ENCODE peak calls at places on chromosomes 5 and 9, in five cellular contexts. K, F, L, N and C are unnamed samples.

GRCh38 chr5:79135790-79136553 is 24.4 kb downstream of the BHMT start:
- DNase-seq in K (no peak), F (no peak), L (no peak), N (no peak), C (no peak)

GRCh38 chr5:133273661-133274596 is 222.1 kb downstream of the HSPA4 start:
- DNase-seq in K (no peak), F (no peak), L (no peak), N (no peak), C (no peak)

GRCh38 chr9:8868632-8869031 is 1069.1 kb upstream of the DMAC1 start:
- DNase-seq in K (no peak), F (no peak), L (no peak), N (no peak), C (no peak)

GRCh38 chr9:75626860-75627259 is 263.6 kb upstream of the PCSK5 start:
- DNase-seq in K (no peak), F (no peak), L (no peak), N (no peak), C (no peak)

GRCh38 chr5:53359906-53360305 is 120.5 kb upstream of the FST start:
- DNase-seq in K (no peak), F (no peak), L (no peak), N (no peak), C (no peak)

GRCh38 chr5:89397096-89397495 is 514.1 kb upstream of the MEF2C start:
- DNase-seq in K (no peak), F (no peak), L (no peak), N (no peak), C (no peak)

GRCh38 chr5:51960617-51961115 is 577.4 kb downstream of the ISL1 start:
- DNase-seq in K (no peak), F (no peak), L (no peak), N (no peak), C (no peak)

GRCh38 chr5:108101105-108101504 is 280.8 kb downstream of the FBXL17 start:
- DNase-seq in K (no peak), F (no peak), L (no peak), N (no peak), C (peak; percentile 31)

GRCh38 chr5:109939109-109939682 is 249.5 kb downstream of the MAN2A1 start:
- DNase-seq in K (no peak), F (no peak), L (no peak), N (no peak), C (no peak)

GRCh38 chr5:59829389-59829788 is 64.1 kb downstream of the PDE4D start:
- DNase-seq in K (no peak), F (no peak), L (no peak), N (no peak), C (no peak)

GRCh38 chr9:14119694-14120514 is 194.0 kb downstream of the NFIB start:
- DNase-seq in K (no peak), F (no peak), L (no peak), N (no peak), C (no peak)

GRCh38 chr9:114450181-114450580 is 55.1 kb downstream of the WHRN start:
- DNase-seq in K (no peak), F (no peak), L (no peak), N (no peak), C (no peak)

GRCh38 chr9:74132986-74133385 is 364.1 kb upstream of the RORB start:
- DNase-seq in K (no peak), F (no peak), L (no peak), N (no peak), C (no peak)

GRCh38 chr5:145887976-145888574 is 15.3 kb upstream of the GRXCR2 start:
- DNase-seq in K (no peak), F (no peak), L (no peak), N (no peak), C (no peak)

GRCh38 chr5:165201364-165202143 is 1696.1 kb downstream of the MAT2B start:
- DNase-seq in K (no peak), F (no peak), L (no peak), N (no peak), C (no peak)

GRCh38 chr9:90966475-90967150 is 165.0 kb downstream of the SYK start:
- DNase-seq in K (no peak), F (no peak), L (no peak), N (no peak), C (no peak)

GRCh38 chr9:109035684-109036423 is 22.6 kb upstream of the CTNNAL1 start:
- DNase-seq in K (no peak), F (no peak), L (no peak), N (no peak), C (no peak)

GRCh38 chr5:149228610-149229297 is 42.9 kb upstream of the AFAP1L1 start:
- DNase-seq in K (no peak), F (no peak), L (no peak), N (no peak), C (peak; percentile 49)

GRCh38 chr5:160616712-160617497 is 195.2 kb downstream of the PTTG1 start:
- DNase-seq in K (no peak), F (no peak), L (no peak), N (no peak), C (no peak)

GRCh38 chr5:133236541-133236951 is 184.7 kb downstream of the HSPA4 start:
- DNase-seq in K (no peak), F (no peak), L (no peak), N (no peak), C (no peak)

GRCh38 chr5:102670224-102670836 is 84.8 kb upstream of the PAM start:
- DNase-seq in K (no peak), F (no peak), L (no peak), N (no peak), C (no peak)

GRCh38 chr5:140312067-140312790 is 9.3 kb upstream of the PFDN1 start:
- DNase-seq in K (no peak), F (no peak), L (no peak), N (no peak), C (no peak)

GRCh38 chr9:81559741-81560140 is 129.6 kb downstream of the TLE1 start:
- DNase-seq in K (no peak), F (no peak), L (no peak), N (no peak), C (no peak)

GRCh38 chr5:163478126-163478981 is 17.9 kb downstream of the HMMR start:
- DNase-seq in K (no peak), F (no peak), L (no peak), N (no peak), C (no peak)

GRCh38 chr9:107547303-107547702 is 57.7 kb upstream of the KLF4 start:
- DNase-seq in K (no peak), F (no peak), L (no peak), N (no peak), C (no peak)

GRCh38 chr5:39891376-39891775 is 466.6 kb upstream of the DAB2 start:
- DNase-seq in K (no peak), F (no peak), L (no peak), N (no peak), C (no peak)

GRCh38 chr5:174545926-174546325 is 178.5 kb upstream of the MSX2 start:
- DNase-seq in K (no peak), F (no peak), L (no peak), N (no peak), C (no peak)

GRCh38 chr5:152309926-152310450 is 95.1 kb downstream of the NMUR2 start:
- DNase-seq in K (no peak), F (no peak), L (no peak), N (no peak), C (no peak)

GRCh38 chr9:3205421-3206095 is 320.2 kb downstream of the RFX3 start:
- DNase-seq in K (no peak), F (no peak), L (no peak), N (no peak), C (no peak)

GRCh38 chr9:70262948-70263347 is 4.2 kb downstream of the SMC5 start:
- DNase-seq in K (no peak), F (no peak), L (no peak), N (no peak), C (peak; percentile 39)

GRCh38 chr9:115943591-115944165 is 209.9 kb upstream of the PAPPA start:
- DNase-seq in K (no peak), F (no peak), L (no peak), N (no peak), C (no peak)
- H3K36me3 ChIP-seq in K (no peaks in the 10 kb centered on the region), F (no peaks in the 10 kb centered on the region), L (no peaks in the 10 kb centered on the region), N (no peaks in the 10 kb centered on the region), C (no peaks in the 10 kb centered on the region)

GRCh38 chr5:142904421-142904820 is 134.2 kb downstream of the ARHGAP26 start:
- DNase-seq in K (no peak), F (no peak), L (no peak), N (no peak), C (no peak)

GRCh38 chr5:142908659-142909058 is 138.5 kb downstream of the ARHGAP26 start:
- DNase-seq in K (no peak), F (no peak), L (no peak), N (no peak), C (no peak)

GRCh38 chr5:142905375-142905774 is 135.2 kb downstream of the ARHGAP26 start:
- DNase-seq in K (no peak), F (no peak), L (no peak), N (no peak), C (no peak)

GRCh38 chr5:142910128-142910527 is 140.0 kb downstream of the ARHGAP26 start:
- DNase-seq in K (no peak), F (no peak), L (no peak), N (no peak), C (no peak)

DNA sequence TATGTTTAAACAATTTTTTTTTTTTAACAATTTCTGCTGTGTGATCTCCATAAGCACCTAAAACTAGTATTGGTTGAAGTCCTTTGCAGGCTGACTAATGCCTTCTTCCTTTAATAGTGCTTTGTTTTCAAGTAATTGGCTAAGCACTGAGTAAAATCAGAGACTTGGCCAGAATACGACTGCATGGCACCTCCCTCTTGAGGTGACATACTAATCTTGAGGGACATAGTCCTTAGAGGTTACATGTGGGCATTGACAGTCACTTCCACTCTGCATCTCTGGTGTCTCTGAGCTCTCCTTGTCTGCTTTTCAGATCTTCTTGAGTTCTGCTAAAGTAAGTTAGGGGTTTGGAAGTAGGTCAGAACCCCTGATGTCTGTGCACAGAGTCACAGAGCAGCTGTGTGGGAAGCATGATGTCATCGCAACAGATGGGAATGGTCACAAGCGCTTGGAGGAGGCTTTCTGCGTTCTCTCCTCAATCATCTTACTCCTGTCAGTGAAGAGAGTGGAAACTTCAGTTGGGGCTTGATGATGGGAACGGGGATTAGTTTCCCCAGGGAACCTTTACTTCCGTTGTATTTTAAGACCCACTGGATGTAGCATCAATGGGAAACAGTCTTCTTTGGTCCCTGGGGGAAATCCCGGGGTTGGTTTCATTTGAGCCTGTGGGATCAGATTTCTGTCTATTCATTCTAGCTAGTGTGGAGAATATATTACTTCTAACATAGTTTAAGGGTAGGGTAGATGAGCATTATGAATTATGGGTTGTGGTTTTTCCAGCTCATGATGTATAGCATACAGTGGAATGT is 136.9 kb downstream of the ARHGAP26 start:
- DNase-seq in K (no peak), F (no peak), L (no peak), N (peak; percentile 57), C (no peak)
- H3K4me3 ChIP-seq in K (no peak overlapping the region), F (no peak overlapping the region), L (no peak overlapping the region), N (peak overlapping the region; percentile 34), C (no peak overlapping the region)

GRCh38 chr5:170289749-170290148 is 7.8 kb downstream of the LCP2 start:
- DNase-seq in K (no peak), F (no peak), L (no peak), N (peak; percentile 63), C (no peak)
- H3K27me3 ChIP-seq in K (no peaks in the 10 kb centered on the region), F (no peaks in the 10 kb centered on the region), L (no peaks in the 10 kb centered on the region), N (no peaks in the 10 kb centered on the region), C (no peaks in the 10 kb centered on the region)

DNA sequence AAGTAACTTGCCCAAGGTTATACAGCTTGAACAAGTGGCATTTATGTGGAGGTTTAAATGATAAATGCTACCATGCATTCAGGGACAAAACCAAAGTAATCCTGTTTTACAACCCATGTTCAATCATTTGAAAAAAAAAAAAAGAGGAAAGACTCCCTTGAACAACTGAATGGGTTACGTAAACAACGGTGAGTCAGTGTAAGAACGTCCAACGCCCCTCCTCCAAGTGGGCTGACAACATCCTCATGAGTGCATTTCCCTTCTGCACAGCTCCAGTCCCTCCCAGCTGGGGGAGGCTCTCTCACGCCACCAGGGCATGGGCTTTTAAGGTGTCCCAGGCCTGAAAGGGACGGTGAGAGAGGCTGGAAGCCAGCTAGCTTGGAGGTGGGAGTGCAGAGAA is 90.0 kb downstream of the PRRT1B start:
- DNase-seq in K (peak; percentile 94), F (peak; percentile 42), L (peak; percentile 58), N (peak; percentile 77), C (peak; percentile 89)
- H3K36me3 ChIP-seq in K (peaks cover 50% of the 10 kb centered on the region), F (peaks cover 6% of the 10 kb centered on the region), L (peaks cover 50% of the 10 kb centered on the region), N (peaks cover 48% of the 10 kb centered on the region), C (no peaks in the 10 kb centered on the region)